ENCODE peak calls at places on chromosomes 4 and X, in five cellular contexts. One of them, this sample, is unnamed. For H3K9me3, the result is how much of the 10 kb centered on the place peaks cover.

GRCh38 chr4:13933163-13933562 is 305.6 kb upstream of the BOD1L1 start:
- DNase-seq in CD8-positive, alpha-beta T cell: no peak
- DNase-seq in aorta: no peak
- DNase-seq in pancreas: no peak
- DNase-seq in tibial artery: no peak
- DNase-seq in this sample: no peak

GRCh38 chrX:68820476-68821110 is 8.2 kb upstream of the EFNB1 start:
- DNase-seq in pancreas: no peak
- DNase-seq in tibial artery: no peak
- DNase-seq in aorta: no peak
- DNase-seq in CD8-positive, alpha-beta T cell: no peak
- DNase-seq in this sample: no peak

GRCh38 chr4:41964401-41964800 is 17.2 kb upstream of the DCAF4L1 start:
- DNase-seq in aorta: no peak
- DNase-seq in CD8-positive, alpha-beta T cell: no peak
- DNase-seq in pancreas: no peak
- DNase-seq in tibial artery: no peak
- DNase-seq in this sample: no peak

GRCh38 chrX:102714994-102715393 is 2.7 kb downstream of the GPRASP2 start:
- DNase-seq in pancreas: no peak
- DNase-seq in tibial artery: no peak
- DNase-seq in CD8-positive, alpha-beta T cell: no peak
- DNase-seq in aorta: no peak
- DNase-seq in this sample: no peak

GRCh38 chrX:28718450-28718849 is 131.2 kb downstream of the IL1RAPL1 start:
- DNase-seq in CD8-positive, alpha-beta T cell: no peak
- DNase-seq in tibial artery: no peak
- DNase-seq in aorta: no peak
- DNase-seq in pancreas: no peak
- DNase-seq in this sample: no peak

GRCh38 chr4:145315828-145316227 is 135.4 kb upstream of the OTUD4 start:
- DNase-seq in CD8-positive, alpha-beta T cell: no peak
- DNase-seq in tibial artery: no peak
- DNase-seq in pancreas: no peak
- DNase-seq in aorta: no peak
- DNase-seq in this sample: no peak

GRCh38 chr4:133390198-133390855 is 241.2 kb downstream of the PCDH10 start:
- DNase-seq in pancreas: peak
- DNase-seq in CD8-positive, alpha-beta T cell: no peak
- DNase-seq in tibial artery: no peak
- DNase-seq in aorta: no peak
- DNase-seq in this sample: no peak

GRCh38 chrX:150774798-150775568 is 81.8 kb downstream of the MTMR1 start:
- DNase-seq in aorta: no peak
- DNase-seq in tibial artery: no peak
- DNase-seq in CD8-positive, alpha-beta T cell: no peak
- DNase-seq in pancreas: no peak
- DNase-seq in this sample: no peak

GRCh38 chr4:128636906-128637305 is 172.6 kb upstream of the JADE1 start:
- DNase-seq in pancreas: no peak
- DNase-seq in tibial artery: no peak
- DNase-seq in CD8-positive, alpha-beta T cell: no peak
- DNase-seq in aorta: no peak
- DNase-seq in this sample: no peak

GRCh38 chr4:182874946-182875345 is 42.2 kb downstream of the DCTD start:
- DNase-seq in tibial artery: no peak
- DNase-seq in CD8-positive, alpha-beta T cell: no peak
- DNase-seq in pancreas: no peak
- DNase-seq in aorta: no peak
- DNase-seq in this sample: no peak

GRCh38 chrX:110062919-110063318 is 60.0 kb downstream of the TMEM164 start:
- DNase-seq in aorta: no peak
- DNase-seq in pancreas: no peak
- DNase-seq in CD8-positive, alpha-beta T cell: no peak
- DNase-seq in tibial artery: no peak
- DNase-seq in this sample: no peak

GRCh38 chrX:45710081-45710801 is 509.6 kb upstream of the DIPK2B start:
- DNase-seq in aorta: no peak
- DNase-seq in tibial artery: no peak
- DNase-seq in pancreas: no peak
- DNase-seq in CD8-positive, alpha-beta T cell: no peak
- DNase-seq in this sample: peak

GRCh38 chr4:73603854-73604584 is 16.2 kb downstream of the RASSF6 start:
- DNase-seq in tibial artery: no peak
- DNase-seq in CD8-positive, alpha-beta T cell: no peak
- DNase-seq in pancreas: no peak
- DNase-seq in aorta: no peak
- DNase-seq in this sample: no peak

GRCh38 chr4:2745981-2746806 is 9.9 kb downstream of the TNIP2 start:
- DNase-seq in CD8-positive, alpha-beta T cell: peak
- DNase-seq in pancreas: peak
- DNase-seq in tibial artery: peak
- DNase-seq in aorta: peak
- DNase-seq in this sample: no peak

GRCh38 chr4:40402556-40402955 is 67.4 kb downstream of the CHRNA9 start:
- DNase-seq in CD8-positive, alpha-beta T cell: no peak
- DNase-seq in tibial artery: no peak
- DNase-seq in aorta: no peak
- DNase-seq in pancreas: no peak
- DNase-seq in this sample: no peak
- H3K9me3 ChIP-seq in CD8-positive, alpha-beta T cell: under half
- H3K9me3 ChIP-seq in tibial artery: under half
- H3K9me3 ChIP-seq in aorta: under half
- H3K9me3 ChIP-seq in pancreas: under half
- H3K9me3 ChIP-seq in this sample: under half

DNA sequence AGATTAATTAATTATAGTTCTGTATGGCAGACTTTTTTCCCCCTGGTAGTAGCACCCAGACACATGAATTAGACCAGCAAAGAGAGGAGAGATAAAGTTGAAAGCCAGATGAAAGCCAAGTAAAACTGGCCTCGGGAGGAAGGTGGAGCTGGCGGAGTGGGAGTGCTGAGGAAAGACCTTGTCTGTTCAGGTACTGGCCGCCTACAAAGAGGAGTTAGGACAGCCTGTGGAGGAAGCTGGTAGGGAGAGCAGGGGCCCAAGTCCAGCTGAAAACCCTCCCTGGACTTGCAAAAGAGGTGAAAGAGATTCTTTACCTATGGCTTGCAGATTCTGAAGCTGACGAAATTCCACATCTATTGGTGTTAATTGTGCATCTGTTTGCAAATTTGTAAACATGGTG is 11.7 kb downstream of the SHROOM2 start:
- DNase-seq in tibial artery: no peak
- DNase-seq in pancreas: no peak
- DNase-seq in CD8-positive, alpha-beta T cell: no peak
- DNase-seq in aorta: no peak
- DNase-seq in this sample: no peak
- H3K9me3 ChIP-seq in tibial artery: under half
- H3K9me3 ChIP-seq in pancreas: under half
- H3K9me3 ChIP-seq in CD8-positive, alpha-beta T cell: under half
- H3K9me3 ChIP-seq in aorta: under half
- H3K9me3 ChIP-seq in this sample: under half

DNA sequence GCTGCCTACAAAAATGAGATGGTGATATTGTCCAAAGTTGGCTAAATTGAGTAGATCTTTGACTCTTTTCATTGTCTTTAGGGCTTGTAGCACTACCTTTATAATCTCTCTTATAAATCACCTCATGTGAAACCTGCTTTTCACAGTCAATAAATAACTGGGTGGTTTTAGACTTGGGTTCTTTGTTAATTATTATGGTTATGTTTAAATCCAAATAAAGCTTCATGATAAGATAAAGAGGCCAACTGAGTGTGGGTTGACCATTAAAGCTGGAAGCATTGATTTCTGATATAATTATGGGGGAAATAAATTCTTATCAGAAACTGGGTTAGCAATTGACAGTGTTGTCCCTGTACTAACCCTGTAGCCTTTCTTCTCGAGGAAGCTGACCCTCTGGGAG is 384.7 kb upstream of the LCORL start:
- DNase-seq in CD8-positive, alpha-beta T cell: no peak
- DNase-seq in aorta: no peak
- DNase-seq in tibial artery: no peak
- DNase-seq in pancreas: no peak
- DNase-seq in this sample: no peak
- H3K9me3 ChIP-seq in CD8-positive, alpha-beta T cell: under half
- H3K9me3 ChIP-seq in aorta: under half
- H3K9me3 ChIP-seq in tibial artery: under half
- H3K9me3 ChIP-seq in pancreas: under half
- H3K9me3 ChIP-seq in this sample: under half

GRCh38 chr4:95572304-95572991 is 23.7 kb upstream of the UNC5C start:
- DNase-seq in pancreas: peak
- DNase-seq in CD8-positive, alpha-beta T cell: no peak
- DNase-seq in tibial artery: peak
- DNase-seq in aorta: no peak
- DNase-seq in this sample: no peak
- H3K9me3 ChIP-seq in pancreas: under half
- H3K9me3 ChIP-seq in CD8-positive, alpha-beta T cell: under half
- H3K9me3 ChIP-seq in tibial artery: under half
- H3K9me3 ChIP-seq in aorta: under half
- H3K9me3 ChIP-seq in this sample: under half

DNA sequence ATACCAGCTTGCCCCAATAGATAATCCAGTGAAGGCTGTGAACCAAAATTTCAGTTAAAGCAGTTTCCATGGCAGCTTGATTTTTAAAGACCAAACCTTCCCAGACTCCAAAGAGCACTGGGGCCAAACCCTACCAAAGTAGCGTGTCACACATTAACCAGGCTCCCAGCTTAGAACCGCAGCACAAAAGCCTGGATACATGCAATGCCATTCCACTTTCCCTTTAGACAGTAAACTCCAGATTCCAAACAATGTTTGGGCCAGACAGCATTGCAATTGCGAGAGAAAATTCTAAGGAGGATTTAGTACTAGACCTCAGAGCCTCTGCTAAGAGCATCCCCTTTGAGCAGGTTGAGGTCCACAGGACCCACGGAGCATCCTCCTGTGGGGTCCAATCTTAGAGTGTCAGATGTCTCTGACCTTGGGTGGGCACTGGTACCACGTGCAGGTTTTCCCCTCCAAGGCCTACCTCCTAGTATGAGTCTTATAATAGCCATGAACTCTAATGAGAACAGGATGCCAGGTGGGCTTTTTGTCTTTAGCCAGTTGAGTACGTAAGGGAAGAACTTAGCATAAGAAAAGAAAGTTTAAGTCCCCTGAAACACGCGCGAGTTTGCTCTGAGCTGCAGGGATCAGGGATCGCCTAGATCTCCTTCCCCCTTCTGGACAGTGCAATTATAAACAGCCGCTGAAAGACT is 38.8 kb downstream of the MGARP start:
- DNase-seq in tibial artery: no peak
- DNase-seq in CD8-positive, alpha-beta T cell: no peak
- DNase-seq in aorta: no peak
- DNase-seq in pancreas: no peak
- DNase-seq in this sample: no peak
- H3K9me3 ChIP-seq in tibial artery: under half
- H3K9me3 ChIP-seq in CD8-positive, alpha-beta T cell: under half
- H3K9me3 ChIP-seq in aorta: under half
- H3K9me3 ChIP-seq in pancreas: under half
- H3K9me3 ChIP-seq in this sample: under half

GRCh38 chrX:56397636-56398035 is 165.5 kb downstream of the KLF8 start:
- DNase-seq in aorta: no peak
- DNase-seq in pancreas: no peak
- DNase-seq in tibial artery: no peak
- DNase-seq in CD8-positive, alpha-beta T cell: no peak
- DNase-seq in this sample: no peak
- H3K9me3 ChIP-seq in aorta: under half
- H3K9me3 ChIP-seq in pancreas: under half
- H3K9me3 ChIP-seq in tibial artery: under half
- H3K9me3 ChIP-seq in CD8-positive, alpha-beta T cell: under half
- H3K9me3 ChIP-seq in this sample: under half

GRCh38 chr4:16384496-16384895 is 158.2 kb upstream of the TAPT1 start:
- DNase-seq in pancreas: no peak
- DNase-seq in CD8-positive, alpha-beta T cell: no peak
- DNase-seq in tibial artery: no peak
- DNase-seq in aorta: no peak
- DNase-seq in this sample: no peak
- H3K9me3 ChIP-seq in pancreas: under half
- H3K9me3 ChIP-seq in CD8-positive, alpha-beta T cell: under half
- H3K9me3 ChIP-seq in tibial artery: under half
- H3K9me3 ChIP-seq in aorta: under half
- H3K9me3 ChIP-seq in this sample: under half

This sample was measured in MG63.